ENCODE peak calls at places on chromosomes 4 and X, in nine cellular contexts. T is MM.1S; S is omental fat pad; U is CD14-positive monocyte; V is AG10803; M is HFFc6; F is breast epithelium; A is CD4-positive, alpha-beta T cell; J is fibroblast of pulmonary artery. L is an unnamed sample.

GRCh38 chr4:123559955-123560669 is 163.5 kb downstream of the SPRY1 start:
- DNase-seq in T (no peak), S (no peak), U (no peak), V (peak), M (peak), F (no peak), A (no peak), J (peak), L (no peak)

GRCh38 chr4:42417491-42417890 is 20.2 kb downstream of the SHISA3 start:
- DNase-seq in T (no peak), S (no peak), U (no peak), V (no peak), M (no peak), F (no peak), A (no peak), J (peak), L (no peak)

GRCh38 chr4:62455871-62456270 is 1255.7 kb downstream of the ADGRL3 start:
- DNase-seq in T (no peak), S (no peak), U (no peak), V (no peak), M (no peak), F (no peak), A (no peak), J (no peak), L (no peak)

GRCh38 chr4:103046416-103047290 is 27.1 kb upstream of the SLC9B1 start:
- DNase-seq in T (peak), S (no peak), U (no peak), V (peak), M (peak), F (no peak), A (peak), J (peak), L (peak)

GRCh38 chrX:153623310-153624029 is 23.5 kb upstream of the DUSP9 start:
- DNase-seq in T (no peak), S (no peak), U (no peak), V (no peak), M (no peak), F (no peak), A (no peak), J (no peak), L (no peak)

GRCh38 chr4:17544831-17545234 is 29.9 kb downstream of the CLRN2 start:
- DNase-seq in T (no peak), S (no peak), U (no peak), V (no peak), M (no peak), F (no peak), A (no peak), J (peak), L (no peak)

GRCh38 chr4:179695175-179695574 is 2252.9 kb upstream of the AGA start:
- DNase-seq in T (no peak), S (no peak), U (no peak), V (no peak), M (no peak), F (no peak), A (no peak), J (peak), L (no peak)

GRCh38 chrX:108914791-108915190 is 178.4 kb upstream of the IRS4 start:
- DNase-seq in T (no peak), S (no peak), U (no peak), V (no peak), M (no peak), F (no peak), A (no peak), J (no peak), L (no peak)

GRCh38 chr4:25926473-25926872 is 12.5 kb downstream of the SMIM20 start:
- DNase-seq in T (peak), S (no peak), U (no peak), V (no peak), M (no peak), F (no peak), A (no peak), J (no peak), L (no peak)

GRCh38 chr4:121195649-121196048 is 31.5 kb upstream of the TNIP3 start:
- DNase-seq in T (no peak), S (no peak), U (no peak), V (no peak), M (no peak), F (no peak), A (no peak), J (no peak), L (no peak)

GRCh38 chr4:160318567-160319220 is 1215.8 kb downstream of the RAPGEF2 start:
- DNase-seq in T (no peak), S (no peak), U (no peak), V (no peak), M (no peak), F (no peak), A (no peak), J (peak), L (no peak)

GRCh38 chr4:145719752-145720624 is 40.0 kb downstream of the C4orf51 start:
- DNase-seq in T (no peak), S (no peak), U (no peak), V (no peak), M (no peak), F (no peak), A (no peak), J (no peak), L (peak)

GRCh38 chr4:125702406-125702805 is 387.7 kb downstream of the FAT4 start:
- DNase-seq in T (no peak), S (no peak), U (no peak), V (no peak), M (peak), F (no peak), A (no peak), J (no peak), L (no peak)

GRCh38 chrX:17007134-17007768 is 60.8 kb downstream of the REPS2 start:
- DNase-seq in T (no peak), S (no peak), U (no peak), V (peak), M (no peak), F (no peak), A (no peak), J (no peak), L (peak)

GRCh38 chr4:89049853-89050252 is 7.1 kb downstream of the FAM13A start:
- DNase-seq in T (no peak), S (no peak), U (no peak), V (no peak), M (no peak), F (no peak), A (no peak), J (no peak), L (no peak)

GRCh38 chr4:152162331-152162697 is 373.6 kb downstream of the FBXW7 start:
- DNase-seq in T (no peak), S (no peak), U (no peak), V (no peak), M (peak), F (no peak), A (no peak), J (peak), L (no peak)

GRCh38 chr4:111781611-111782010 is 363.6 kb upstream of the FAM241A start:
- DNase-seq in T (no peak), S (no peak), U (no peak), V (no peak), M (no peak), F (no peak), A (no peak), J (no peak), L (no peak)

GRCh38 chr4:40199999-40200880 is 3.4 kb downstream of the RHOH start:
- DNase-seq in T (peak), S (no peak), U (peak), V (peak), M (no peak), F (no peak), A (peak), J (no peak), L (peak)

GRCh38 chrX:38484607-38485498 is 76.5 kb upstream of the TSPAN7 start:
- DNase-seq in T (no peak), S (no peak), U (no peak), V (no peak), M (no peak), F (no peak), A (no peak), J (no peak), L (no peak)

GRCh38 chr4:47032405-47033106 is 1.2 kb downstream of the GABRB1 start:
- DNase-seq in T (peak), S (peak), U (no peak), V (peak), M (no peak), F (no peak), A (no peak), J (peak), L (peak)

GRCh38 chr4:73589261-73589847 is 30.9 kb downstream of the RASSF6 start:
- DNase-seq in T (peak), S (no peak), U (no peak), V (peak), M (peak), F (no peak), A (no peak), J (peak), L (no peak)

GRCh38 chrX:15299945-15300851 is 15.2 kb downstream of the ASB11 start:
- DNase-seq in T (no peak), S (no peak), U (no peak), V (peak), M (peak), F (no peak), A (no peak), J (peak), L (peak)

GRCh38 chrX:24207826-24208225 is 58.3 kb downstream of the ZFX start:
- DNase-seq in T (no peak), S (no peak), U (no peak), V (peak), M (peak), F (no peak), A (no peak), J (peak), L (no peak)

GRCh38 chr4:30718021-30718888 is 1.9 kb upstream of the PCDH7 start:
- DNase-seq in T (no peak), S (no peak), U (no peak), V (no peak), M (no peak), F (no peak), A (no peak), J (peak), L (peak)

GRCh38 chr4:156322592-156322991 is 368.9 kb upstream of the CTSO start:
- DNase-seq in T (no peak), S (no peak), U (no peak), V (peak), M (peak), F (no peak), A (no peak), J (peak), L (no peak)

GRCh38 chrX:47831788-47832187 is 4.9 kb upstream of the ZNF81 start:
- DNase-seq in T (peak), S (no peak), U (peak), V (peak), M (peak), F (no peak), A (peak), J (peak), L (peak)

GRCh38 chr4:14196141-14196540 is 568.6 kb upstream of the BOD1L1 start:
- DNase-seq in T (peak), S (no peak), U (no peak), V (peak), M (peak), F (no peak), A (no peak), J (peak), L (no peak)

GRCh38 chr4:109648266-109648996 is 54.8 kb downstream of the CASP6 start:
- DNase-seq in T (no peak), S (no peak), U (no peak), V (no peak), M (no peak), F (no peak), A (no peak), J (peak), L (peak)

GRCh38 chr4:76539979-76540378 is 105.0 kb downstream of the SHROOM3 start:
- DNase-seq in T (no peak), S (no peak), U (no peak), V (peak), M (peak), F (no peak), A (no peak), J (peak), L (no peak)

GRCh38 chr4:11912886-11913285 is 484.2 kb upstream of the HS3ST1 start:
- DNase-seq in T (no peak), S (no peak), U (no peak), V (no peak), M (no peak), F (no peak), A (no peak), J (peak), L (no peak)

GRCh38 chrX:53930513-53931380 is 113.5 kb downstream of the PHF8 start:
- DNase-seq in T (no peak), S (no peak), U (no peak), V (peak), M (peak), F (no peak), A (no peak), J (peak), L (no peak)

GRCh38 chr4:76836860-76837564 is 60.9 kb downstream of the SOWAHB start:
- DNase-seq in T (no peak), S (no peak), U (no peak), V (no peak), M (no peak), F (no peak), A (no peak), J (no peak), L (no peak)

GRCh38 chr4:78058591-78059523 is 1.7 kb downstream of the FRAS1 start:
- DNase-seq in T (peak), S (no peak), U (no peak), V (peak), M (peak), F (peak), A (no peak), J (peak), L (peak)

GRCh38 chr4:82268050-82268825 is 105.6 kb downstream of the HNRNPD start:
- DNase-seq in T (peak), S (no peak), U (peak), V (peak), M (peak), F (peak), A (peak), J (peak), L (peak)

GRCh38 chr4:103152381-103152780 is 45.8 kb downstream of the CENPE start:
- DNase-seq in T (no peak), S (no peak), U (no peak), V (no peak), M (no peak), F (no peak), A (no peak), J (no peak), L (no peak)

GRCh38 chr4:31194823-31195222 is 474.7 kb downstream of the PCDH7 start:
- DNase-seq in T (no peak), S (no peak), U (no peak), V (no peak), M (no peak), F (no peak), A (no peak), J (peak), L (no peak)

GRCh38 chr4:112942077-112942476 is 107.4 kb upstream of the ANK2 start:
- DNase-seq in T (no peak), S (no peak), U (no peak), V (no peak), M (no peak), F (no peak), A (no peak), J (no peak), L (no peak)
- TF ChIP-seq CTCF in T (no peak), S (no peak), U (no peak), V (no peak), M (peak), F (no peak), A (no peak), J (peak), L (no peak)

GRCh38 chr4:4526401-4526800 is 15.4 kb downstream of the STX18 start:
- DNase-seq in T (no peak), S (no peak), U (no peak), V (no peak), M (no peak), F (no peak), A (no peak), J (no peak), L (no peak)

GRCh38 chr4:4521767-4522166 is 20.1 kb downstream of the STX18 start:
- DNase-seq in T (no peak), S (no peak), U (no peak), V (no peak), M (no peak), F (no peak), A (no peak), J (no peak), L (no peak)

GRCh38 chr4:4521069-4521468 is 20.8 kb downstream of the STX18 start:
- DNase-seq in T (no peak), S (no peak), U (no peak), V (no peak), M (no peak), F (no peak), A (no peak), J (no peak), L (no peak)

GRCh38 chr4:4519296-4519898 is 22.5 kb downstream of the STX18 start:
- DNase-seq in T (no peak), S (no peak), U (no peak), V (no peak), M (peak), F (no peak), A (no peak), J (peak), L (no peak)

DNA sequence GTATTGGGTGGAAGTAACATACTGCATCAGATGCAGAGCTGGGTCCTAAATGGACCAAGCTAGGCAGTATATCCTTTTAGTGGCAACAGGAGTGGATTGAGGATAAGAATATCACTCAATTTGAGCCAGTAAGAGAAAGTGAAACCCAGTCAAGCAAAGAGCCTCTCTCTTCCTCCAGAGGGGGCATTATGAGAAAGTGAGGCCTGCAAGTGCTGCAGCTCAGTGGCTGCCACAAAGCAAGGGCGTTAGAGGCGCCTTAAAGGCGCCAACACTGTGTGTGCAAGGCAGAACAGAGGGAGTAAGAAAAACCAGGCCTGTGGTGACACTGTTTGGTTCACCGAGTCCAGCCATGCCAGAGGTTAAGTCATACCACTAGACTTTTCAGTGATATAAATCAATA is 17.5 kb downstream of the STX18 start:
- DNase-seq in T (peak), S (no peak), U (no peak), V (no peak), M (no peak), F (no peak), A (peak), J (no peak), L (peak)
- TF ChIP-seq CTCF in T (peak), S (no peak), U (no peak), V (no peak), M (peak), F (no peak), A (no peak), J (no peak), L (no peak)

DNA sequence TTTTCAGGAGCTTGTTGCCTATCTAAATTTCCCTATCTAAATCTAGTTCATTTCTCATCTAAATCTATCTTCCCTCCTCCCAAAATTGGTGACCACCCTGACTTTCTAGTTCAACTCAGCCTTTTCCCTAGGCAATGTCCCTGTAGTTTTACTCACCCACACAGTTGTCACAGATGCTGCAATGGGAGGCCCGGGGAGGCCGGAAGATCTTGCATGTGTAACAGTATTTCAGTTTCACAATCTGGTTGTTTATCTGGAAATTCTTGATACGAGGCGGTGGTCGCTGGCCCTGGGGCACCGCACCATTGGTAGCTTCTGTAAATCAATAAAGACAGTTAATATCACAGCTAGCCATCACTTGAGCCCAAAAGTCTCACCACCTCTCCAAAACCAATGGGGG is 20.2 kb downstream of the ZDHHC9 start:
- DNase-seq in T (peak), S (no peak), U (peak), V (no peak), M (no peak), F (no peak), A (no peak), J (no peak), L (no peak)
- TF ChIP-seq CTCF in T (no peak), S (no peak), U (no peak), V (no peak), M (no peak), F (no peak), A (peak), J (no peak), L (no peak)

DNA sequence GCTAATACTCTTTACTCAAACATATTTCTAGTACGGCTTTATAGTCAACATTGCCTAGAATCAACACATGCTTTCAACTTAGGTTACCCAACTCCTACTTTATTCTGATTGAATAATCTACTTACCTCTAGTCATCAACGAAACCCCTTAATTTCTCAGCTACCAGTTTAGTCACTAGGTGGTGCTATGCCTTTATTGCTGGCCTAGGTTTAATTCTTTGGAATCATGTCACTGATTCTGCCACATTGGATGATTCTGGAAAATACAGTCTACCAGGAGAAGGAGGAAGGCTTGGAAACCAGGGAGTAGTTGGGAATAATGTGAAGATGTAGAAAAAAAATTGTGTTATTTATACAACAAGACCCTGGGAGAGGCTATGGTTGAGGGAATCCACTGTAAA is 167.7 kb downstream of the DCAF12L2 start:
- DNase-seq in T (peak), S (no peak), U (no peak), V (no peak), M (no peak), F (no peak), A (no peak), J (no peak), L (no peak)
- TF ChIP-seq CTCF in T (peak), S (no peak), U (no peak), V (no peak), M (peak), F (no peak), A (no peak), J (no peak), L (no peak)

GRCh38 chr4:64330143-64330542 is 79.1 kb downstream of the TECRL start:
- DNase-seq in T (peak), S (no peak), U (no peak), V (no peak), M (no peak), F (no peak), A (no peak), J (no peak), L (no peak)
- TF ChIP-seq CTCF in T (peak), S (no peak), U (no peak), V (no peak), M (no peak), F (no peak), A (no peak), J (no peak), L (no peak)

DNA sequence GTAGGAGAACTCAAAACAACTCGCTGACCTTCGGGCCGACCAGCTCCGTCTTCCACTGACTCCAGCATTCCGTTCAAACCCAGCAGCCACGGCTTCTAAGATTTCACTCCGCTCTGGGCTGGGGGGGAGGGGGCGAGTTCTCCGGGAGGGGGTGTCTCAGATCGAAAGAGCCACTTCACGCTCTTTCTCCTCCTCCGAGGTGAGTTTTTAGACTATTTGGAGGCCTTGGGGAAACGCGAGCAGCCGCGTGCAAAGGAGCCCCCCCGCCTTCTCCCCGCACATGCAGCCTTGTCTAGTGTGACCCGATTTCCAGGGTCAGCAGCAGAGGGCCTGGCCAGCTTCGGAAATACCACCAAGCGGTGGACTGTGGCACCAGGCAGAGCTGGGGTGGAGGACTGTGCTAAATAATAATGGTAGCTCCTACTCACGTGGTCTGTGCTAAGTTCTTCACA is 79.2 kb upstream of the BCOR start:
- DNase-seq in T (peak), S (no peak), U (no peak), V (no peak), M (no peak), F (no peak), A (no peak), J (no peak), L (peak)
- TF ChIP-seq CTCF in T (peak), S (no peak), U (no peak), V (no peak), M (no peak), F (no peak), A (no peak), J (no peak), L (no peak)

DNA sequence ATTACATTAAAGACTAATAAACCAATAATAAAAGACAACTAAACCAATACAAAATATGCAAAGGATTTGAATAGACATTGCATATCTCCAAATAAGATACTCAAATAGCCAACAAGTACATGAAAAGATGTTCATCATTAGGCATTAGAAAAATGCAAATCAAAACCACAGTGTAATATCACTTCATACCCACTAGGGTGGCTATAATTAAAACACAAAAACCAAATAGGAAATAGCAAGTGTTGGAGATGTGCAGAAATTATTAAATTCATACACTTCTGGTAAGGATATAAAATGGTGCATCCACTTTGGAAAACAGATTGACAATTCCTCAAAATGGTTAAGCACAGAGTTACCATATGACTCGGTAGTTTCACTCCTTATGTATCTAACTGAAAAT is 860.8 kb upstream of the DIAPH2 start:
- DNase-seq in T (no peak), S (no peak), U (no peak), V (no peak), M (no peak), F (no peak), A (no peak), J (no peak), L (no peak)
- TF ChIP-seq CTCF in T (peak), S (no peak), U (no peak), V (no peak), M (peak), F (no peak), A (no peak), J (no peak), L (no peak)

GRCh38 chrX:69036674-69037573 is 128.3 kb downstream of the PJA1 start:
- DNase-seq in T (no peak), S (no peak), U (no peak), V (no peak), M (no peak), F (no peak), A (no peak), J (no peak), L (no peak)
- TF ChIP-seq CTCF in T (no peak), S (no peak), U (no peak), V (no peak), M (no peak), F (no peak), A (no peak), J (no peak), L (no peak)